ENCODE peak calls at places on chromosomes 2 and 18, in five cellular contexts. T is AG09309, R is left ventricle myocardium inferior, F is OCI-LY7, U is cardiac muscle cell. B is an unnamed sample.
A peak's percentile ranks its signal among the peaks of the same experiment; 100 is the strongest.

GRCh38 chr2:101063352-101063751 is 61.3 kb downstream of the RPL31 start:
- DNase-seq in R (no peak), U (peak; percentile 95), T (peak; percentile 52), F (no peak), B (no peak)

GRCh38 chr2:170822292-170822884 is 5.7 kb downstream of the GAD1 start:
- DNase-seq in U (no peak), F (no peak), T (no peak), R (no peak), B (no peak)

GRCh38 chr2:94987074-94988020 is 38.2 kb upstream of the MAL start:
- DNase-seq in F (no peak), T (no peak), U (no peak), R (no peak), B (no peak)

GRCh38 chr2:238313289-238313990 is 6.9 kb upstream of the TRAF3IP1 start:
- DNase-seq in T (no peak), R (no peak), F (no peak), U (no peak), B (no peak)

GRCh38 chr2:234679766-234680687 is 183.1 kb upstream of the ARL4C start:
- DNase-seq in U (peak; percentile 94), R (peak; percentile 60), F (no peak), T (peak; percentile 93), B (no peak)

GRCh38 chr2:230908595-230909191 is 16.3 kb downstream of the GPR55 start:
- DNase-seq in U (peak; percentile 67), R (no peak), F (no peak), T (peak; percentile 33), B (no peak)

GRCh38 chr2:16727256-16727655 is 61.6 kb upstream of the CYRIA start:
- DNase-seq in R (no peak), T (no peak), F (no peak), U (peak; percentile 38), B (peak; percentile 52)

GRCh38 chr2:233470007-233470687 is 96.4 kb downstream of the USP40 start:
- DNase-seq in T (no peak), U (peak; percentile 78), R (peak; percentile 76), F (no peak), B (no peak)

GRCh38 chr2:149422991-149423338 is 92.6 kb downstream of the LYPD6 start:
- DNase-seq in R (no peak), U (no peak), T (no peak), F (no peak), B (no peak)

GRCh38 chr18:50039736-50040135 is 155.2 kb downstream of the MYO5B start:
- DNase-seq in T (no peak), U (no peak), F (no peak), R (no peak), B (no peak)

GRCh38 chr2:160331258-160332025 is 131.4 kb upstream of the ITGB6 start:
- DNase-seq in U (no peak), T (no peak), R (peak; percentile 49), F (no peak), B (no peak)

GRCh38 chr2:17879137-17879912 is 858 bp downstream of the KCNS3 start:
- DNase-seq in F (no peak), T (no peak), R (peak; percentile 73), U (peak; percentile 38), B (peak; percentile 62)

GRCh38 chr2:85400023-85400422 is 10.1 kb downstream of the CAPG start:
- DNase-seq in T (no peak), R (no peak), F (no peak), U (no peak), B (no peak)

GRCh38 chr18:28816155-28816554 is 639.2 kb upstream of the CDH2 start:
- DNase-seq in R (no peak), U (no peak), F (no peak), T (no peak), B (no peak)

GRCh38 chr18:46161721-46162421 is 57.7 kb downstream of the HAUS1 start:
- DNase-seq in F (no peak), T (no peak), R (no peak), U (no peak), B (no peak)

GRCh38 chr2:2014251-2014761 is 270.0 kb upstream of the PXDN start:
- DNase-seq in F (no peak), T (peak; percentile 16), U (no peak), R (peak; percentile 44), B (no peak)

GRCh38 chr18:79921984-79922965 is 29.2 kb downstream of the SLC66A2 start:
- DNase-seq in F (no peak), U (no peak), T (no peak), R (no peak), B (no peak)

GRCh38 chr2:28624798-28625701 is 126.6 kb upstream of the PPP1CB start:
- DNase-seq in T (no peak), R (peak; percentile 61), F (no peak), U (peak; percentile 75), B (no peak)

GRCh38 chr2:37615808-37616673 is 55.4 kb downstream of the CDC42EP3 start:
- DNase-seq in U (no peak), F (peak; percentile 26), R (peak; percentile 47), T (no peak), B (no peak)

GRCh38 chr2:111664451-111664850 is 219.5 kb downstream of the ANAPC1 start:
- DNase-seq in F (no peak), T (no peak), U (no peak), R (no peak), B (no peak)

GRCh38 chr2:148552675-148553331 is 91.7 kb upstream of the EPC2 start:
- DNase-seq in U (no peak), T (no peak), F (peak; percentile 39), R (no peak), B (no peak)

GRCh38 chr18:54671291-54671881 is 80.3 kb downstream of the DYNAP start:
- DNase-seq in T (no peak), F (peak; percentile 34), U (peak; percentile 59), R (no peak), B (peak; percentile 31)

GRCh38 chr2:188819011-188819410 is 155.2 kb upstream of the COL3A1 start:
- DNase-seq in F (no peak), R (no peak), U (no peak), T (no peak), B (no peak)

GRCh38 chr2:191247381-191248057 is 2.3 kb downstream of the MYO1B start:
- DNase-seq in T (peak; percentile 76), U (peak; percentile 90), R (no peak), F (no peak), B (no peak)

GRCh38 chr2:158034198-158034831 is 67.4 kb upstream of the UPP2 start:
- DNase-seq in F (peak; percentile 13), R (no peak), U (peak; percentile 69), T (peak; percentile 27), B (peak; percentile 79)

GRCh38 chr2:174786066-174786725 is 21.9 kb upstream of the CHRNA1 start:
- DNase-seq in F (no peak), U (peak; percentile 33), T (no peak), R (no peak), B (no peak)

GRCh38 chr2:223746611-223747010 is 90.8 kb downstream of the AP1S3 start:
- DNase-seq in T (no peak), R (no peak), U (no peak), F (no peak), B (no peak)

GRCh38 chr2:212905640-212906201 is 245.7 kb downstream of the IKZF2 start:
- DNase-seq in U (peak; percentile 73), F (no peak), T (no peak), R (no peak), B (peak; percentile 76)

GRCh38 chr2:237627463-237628321 is at the start of gene LRRFIP1:
- DNase-seq in T (no peak), R (peak; percentile 57), F (no peak), U (peak; percentile 35), B (no peak)

GRCh38 chr2:168359082-168359481 is 97.0 kb upstream of the CERS6 start:
- DNase-seq in R (no peak), F (no peak), U (no peak), T (no peak), B (no peak)

GRCh38 chr2:168369087-168369486 is 87.0 kb upstream of the CERS6 start:
- DNase-seq in F (no peak), T (no peak), R (no peak), U (no peak), B (no peak)

GRCh38 chr2:168357799-168358504 is 98.1 kb upstream of the CERS6 start:
- DNase-seq in R (no peak), T (no peak), F (no peak), U (no peak), B (no peak)

GRCh38 chr2:168365094-168365621 is 90.9 kb upstream of the CERS6 start:
- DNase-seq in T (no peak), U (no peak), R (no peak), F (no peak), B (no peak)

GRCh38 chr2:168363382-168364092 is 92.5 kb upstream of the CERS6 start:
- DNase-seq in T (no peak), F (no peak), U (no peak), R (no peak), B (no peak)
- TF ChIP-seq CTCF in T (no peak), F (no peak), U (no peak), R (no peak), B (no peak)

GRCh38 chr18:34494359-34494696 is 215.8 kb upstream of the DTNA start:
- DNase-seq in R (peak; percentile 23), T (no peak), F (no peak), U (no peak), B (no peak)
- H3K4me3 ChIP-seq in R (peak overlapping the region; percentile 78), T (no peak overlapping the region), F (no peak overlapping the region), U (peak overlapping the region; percentile 74), B (peak overlapping the region; percentile 56)

GRCh38 chr2:8627692-8628085 is 54.2 kb upstream of the ID2 start:
- DNase-seq in R (no peak), F (no peak), U (no peak), T (no peak), B (no peak)
- TF ChIP-seq CTCF in R (no peak), F (peak; percentile 37), U (no peak), T (no peak), B (no peak)

GRCh38 chr2:145749556-145749955 is 1229.6 kb upstream of the ZEB2 start:
- DNase-seq in R (no peak), F (no peak), T (no peak), U (no peak), B (no peak)

GRCh38 chr2:145750074-145750473 is 1230.2 kb upstream of the ZEB2 start:
- DNase-seq in F (no peak), U (peak; percentile 50), R (no peak), T (no peak), B (no peak)

GRCh38 chr2:145751634-145752033 is 1231.7 kb upstream of the ZEB2 start:
- DNase-seq in U (peak; percentile 74), T (no peak), R (no peak), F (peak; percentile 46), B (no peak)

GRCh38 chr2:145751155-145751554 is 1231.2 kb upstream of the ZEB2 start:
- DNase-seq in R (no peak), U (no peak), T (no peak), F (no peak), B (no peak)

GRCh38 chr2:145750617-145751016 is 1230.7 kb upstream of the ZEB2 start:
- DNase-seq in U (no peak), T (no peak), R (no peak), F (no peak), B (no peak)
- H3K4me3 ChIP-seq in U (no peak overlapping the region), T (no peak overlapping the region), R (no peak overlapping the region), F (no peak overlapping the region), B (no peak overlapping the region)

GRCh38 chr2:63300835-63301234 is 250.2 kb downstream of the OTX1 start:
- DNase-seq in U (no peak), F (peak; percentile 38), R (no peak), T (no peak), B (no peak)
- TF ChIP-seq CTCF in U (no peak), F (peak; percentile 69), R (no peak), T (no peak), B (peak; percentile 17)

GRCh38 chr2:75428627-75429026 is 132.1 kb downstream of the EVA1A start:
- DNase-seq in T (no peak), R (no peak), U (no peak), F (peak; percentile 37), B (no peak)
- H3K4me3 ChIP-seq in T (no peak overlapping the region), R (no peak overlapping the region), U (no peak overlapping the region), F (no peak overlapping the region), B (no peak overlapping the region)

B was measured in LNCaP clone FGC.